ENCODE peak calls at places on chromosomes 6 and 20, in six cellular contexts. X, H, Z, R, C and S are unnamed samples.

GRCh38 chr20:39195495-39196129 is 233.5 kb downstream of the DHX35 start:
- ATAC-seq in H (no peak), X (no peak), Z (no peak), C (peak; percentile 71), R (no peak), S (no peak)

GRCh38 chr6:21003780-21004541 is 469.7 kb downstream of the CDKAL1 start:
- ATAC-seq in C (no peak), Z (peak; percentile 96), H (peak; percentile 8), X (peak; percentile 51), R (peak; percentile 49), S (no peak)

GRCh38 chr6:1940381-1940780 is 305.0 kb downstream of the GMDS start:
- ATAC-seq in H (no peak), R (no peak), X (no peak), Z (no peak), C (no peak), S (no peak)

GRCh38 chr6:119043265-119043664 is 35.2 kb downstream of the FAM184A start:
- ATAC-seq in Z (no peak), R (no peak), C (peak; percentile 46), X (no peak), H (no peak), S (no peak)

GRCh38 chr20:52766645-52767435 is 205.3 kb upstream of the TSHZ2 start:
- ATAC-seq in Z (no peak), X (no peak), R (no peak), H (no peak), C (no peak), S (no peak)

GRCh38 chr6:152309648-152310047 is 327.5 kb downstream of the SYNE1 start:
- ATAC-seq in H (no peak), X (no peak), C (peak; percentile 50), Z (no peak), R (no peak), S (no peak)

GRCh38 chr20:47784599-47785320 is 521 bp downstream of the SULF2 start:
- ATAC-seq in C (peak; percentile 33), H (peak; percentile 54), Z (peak; percentile 35), R (peak; percentile 45), X (peak; percentile 73), S (peak; percentile 18)

GRCh38 chr6:129369737-129370136 is 340.2 kb downstream of the ARHGAP18 start:
- ATAC-seq in R (no peak), H (no peak), Z (no peak), X (no peak), C (no peak), S (no peak)

GRCh38 chr6:42030585-42031506 is 19.5 kb upstream of the TAF8 start:
- ATAC-seq in Z (peak; percentile 45), H (peak; percentile 43), R (peak; percentile 42), C (peak; percentile 78), X (peak; percentile 22), S (no peak)

GRCh38 chr6:3270258-3270657 is 11.5 kb downstream of the PSMG4 start:
- ATAC-seq in H (no peak), X (no peak), C (no peak), Z (peak; percentile 2), R (peak; percentile 19), S (no peak)

GRCh38 chr6:16276991-16277981 is 38.9 kb downstream of the GMPR start:
- ATAC-seq in H (peak; percentile 96), X (peak; percentile 86), C (peak; percentile 99), Z (peak; percentile 96), R (peak; percentile 54), S (peak; percentile 89)

GRCh38 chr20:51156041-51156795 is 133.3 kb upstream of the KCNG1 start:
- ATAC-seq in Z (no peak), X (no peak), C (no peak), H (no peak), R (peak; percentile 68), S (peak; percentile 88)

GRCh38 chr6:80280258-80281010 is 174.0 kb downstream of the BCKDHB start:
- ATAC-seq in C (no peak), H (no peak), R (no peak), X (no peak), Z (no peak), S (no peak)

GRCh38 chr6:18053555-18054445 is 66.4 kb upstream of the KIF13A start:
- ATAC-seq in X (peak; percentile 58), Z (no peak), H (no peak), R (peak; percentile 32), C (no peak), S (no peak)

GRCh38 chr20:55424446-55424845 is 580.9 kb downstream of the CBLN4 start:
- ATAC-seq in R (no peak), X (no peak), Z (no peak), C (no peak), H (no peak), S (no peak)

DNA sequence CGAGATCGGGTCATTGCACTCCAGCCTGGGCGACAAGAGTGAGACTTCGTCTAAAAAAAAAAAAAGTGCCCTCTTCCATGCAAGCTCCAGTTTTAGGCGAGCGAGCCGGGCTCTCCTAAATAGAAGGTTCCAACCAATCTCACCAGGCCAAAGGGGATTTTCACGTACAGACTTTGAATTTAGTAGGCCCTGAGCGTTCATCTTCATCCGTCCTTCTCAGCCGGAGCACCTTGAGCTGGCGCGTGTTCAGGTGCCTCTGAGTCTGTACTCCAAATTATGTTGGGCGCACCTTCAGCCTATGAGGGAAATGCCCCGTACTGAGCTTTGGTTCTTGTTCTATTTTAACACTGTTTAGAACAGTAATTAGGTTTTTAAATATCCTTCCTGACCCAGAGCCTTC is 817 bp upstream of the TAP2 start:
- ATAC-seq in H (no peak), X (no peak), C (no peak), R (no peak), Z (no peak), S (no peak)
- H3K4me1 ChIP-seq in H (peaks cover 25% of the 10 kb centered on the region), X (peaks cover 10% of the 10 kb centered on the region), C (peaks cover 17% of the 10 kb centered on the region), R (peaks cover 24% of the 10 kb centered on the region), Z (peaks cover 26% of the 10 kb centered on the region), S (peaks cover 39% of the 10 kb centered on the region)

GRCh38 chr20:59301343-59302007 is 1.1 kb downstream of the EDN3 start:
- ATAC-seq in Z (no peak), X (no peak), R (no peak), C (peak; percentile 13), H (no peak), S (no peak)
- TF ChIP-seq POLR2AphosphoS5 in Z (no peak), X (no peak), R (no peak), C (no peak), H (no peak), S (no peak)

GRCh38 chr20:21781446-21782075 is 76.1 kb downstream of the PAX1 start:
- ATAC-seq in R (no peak), X (no peak), C (peak; percentile 89), H (no peak), Z (no peak), S (no peak)

GRCh38 chr20:21780528-21780927 is 75.1 kb downstream of the PAX1 start:
- ATAC-seq in X (no peak), Z (no peak), C (no peak), R (no peak), H (no peak), S (no peak)
- H3K4me1 ChIP-seq in X (no peaks in the 10 kb centered on the region), Z (no peaks in the 10 kb centered on the region), C (no peaks in the 10 kb centered on the region), R (no peaks in the 10 kb centered on the region), H (no peaks in the 10 kb centered on the region), S (no peaks in the 10 kb centered on the region)

GRCh38 chr6:692356-692851 is 535 bp downstream of the EXOC2 start:
- ATAC-seq in X (peak; percentile 92), Z (peak; percentile 86), H (peak; percentile 90), C (peak; percentile 80), R (peak; percentile 92), S (peak; percentile 81)
- TF ChIP-seq POLR2AphosphoS5 in X (no peak), Z (no peak), H (no peak), C (no peak), R (no peak), S (no peak)

GRCh38 chr6:44626608-44627007 is 239.1 kb downstream of the CDC5L start:
- ATAC-seq in C (no peak), R (no peak), H (no peak), Z (no peak), X (no peak), S (no peak)

GRCh38 chr6:44627091-44627878 is 239.8 kb downstream of the CDC5L start:
- ATAC-seq in Z (peak; percentile 13), C (peak; percentile 50), X (peak; percentile 36), R (peak; percentile 74), H (no peak), S (peak; percentile 61)

GRCh38 chr6:44629636-44630035 is 242.1 kb downstream of the CDC5L start:
- ATAC-seq in Z (no peak), C (no peak), X (no peak), H (no peak), R (no peak), S (no peak)

GRCh38 chr6:44628347-44628746 is 240.8 kb downstream of the CDC5L start:
- ATAC-seq in Z (no peak), H (no peak), C (no peak), R (no peak), X (no peak), S (no peak)

GRCh38 chr6:44627879-44628271 is 240.4 kb downstream of the CDC5L start:
- ATAC-seq in R (no peak), H (no peak), X (no peak), C (no peak), Z (no peak), S (no peak)
- H3K4me1 ChIP-seq in R (no peaks in the 10 kb centered on the region), H (peaks cover 7% of the 10 kb centered on the region), X (no peaks in the 10 kb centered on the region), C (peaks cover 43% of the 10 kb centered on the region), Z (peaks cover 8% of the 10 kb centered on the region), S (no peaks in the 10 kb centered on the region)

GRCh38 chr6:158817298-158818007 is 1.7 kb downstream of the EZR start:
- ATAC-seq in Z (peak; percentile 39), R (peak; percentile 7), C (peak; percentile 14), X (no peak), H (no peak), S (no peak)

GRCh38 chr6:158818580-158819212 is 472 bp downstream of the EZR start:
- ATAC-seq in C (peak; percentile 37), H (peak; percentile 61), R (peak; percentile 66), Z (peak; percentile 73), X (peak; percentile 77), S (peak; percentile 60)

GRCh38 chr6:158818008-158818579 is 1.1 kb downstream of the EZR start:
- ATAC-seq in C (peak; percentile 63), Z (peak; percentile 83), H (peak; percentile 57), R (peak; percentile 92), X (peak; percentile 82), S (peak; percentile 86)

GRCh38 chr6:158819977-158820632 is 937 bp upstream of the EZR start:
- ATAC-seq in H (no peak), C (no peak), Z (no peak), X (no peak), R (no peak), S (no peak)

DNA sequence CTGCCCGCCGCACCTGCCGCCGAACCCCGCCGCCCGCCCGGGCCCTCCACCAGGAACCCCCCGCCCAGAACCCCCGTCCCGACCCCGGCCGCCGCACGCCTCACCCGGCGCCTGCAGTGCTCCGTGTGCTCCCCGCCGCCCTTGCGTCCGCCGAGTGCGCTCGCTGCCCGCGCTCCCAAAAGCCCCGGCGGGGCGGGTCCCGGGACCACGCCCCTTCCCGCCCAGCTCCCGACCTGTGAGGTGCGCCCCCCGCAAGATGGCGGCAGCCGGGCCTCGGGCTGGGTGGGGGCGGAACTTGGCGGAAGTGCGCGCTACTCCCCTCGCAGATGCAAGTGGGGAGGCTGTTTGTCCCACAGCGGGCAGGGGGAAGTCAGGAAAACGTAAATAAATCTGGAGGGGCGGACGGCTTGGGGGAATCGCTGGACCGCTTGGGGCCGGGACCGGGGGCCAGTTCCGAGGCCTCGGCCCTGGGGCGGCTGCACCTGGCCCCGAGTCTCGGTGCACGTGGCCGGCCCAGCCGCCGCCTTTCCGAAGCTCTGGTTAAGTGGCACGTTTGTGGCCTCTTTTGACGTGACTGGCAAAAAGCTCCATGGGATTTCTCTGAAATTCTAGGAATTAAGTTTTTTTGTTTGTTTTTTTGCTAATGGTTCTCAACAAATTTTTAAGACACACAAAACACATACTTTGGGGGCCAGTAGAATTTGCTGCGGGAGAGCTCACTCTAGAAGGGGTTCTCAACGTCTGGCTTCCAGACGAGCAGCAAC is at the start of gene EZR:
- ATAC-seq in Z (peak; percentile 56), X (peak; percentile 86), C (peak; percentile 54), H (peak; percentile 73), R (peak; percentile 77), S (peak; percentile 77)
- TF ChIP-seq POLR2AphosphoS5 in Z (peak; percentile 75), X (peak; percentile 95), C (peak; percentile 90), H (peak; percentile 99), R (peak; percentile 77), S (peak; percentile 47)